ENCODE peak calls at places on chromosomes 1 and 21, in six cellular contexts. O, C, U, Q, B and P are unnamed samples.

GRCh38 chr1:3012511-3013291 is 8.6 kb upstream of the ACTRT2 start:
- DNase-seq in C (peak), O (peak), U (peak), Q (no peak), B (no peak), P (no peak)

GRCh38 chr1:231219422-231220401 is 21.3 kb upstream of the GNPAT start:
- DNase-seq in U (no peak), O (no peak), Q (no peak), B (no peak), C (no peak), P (no peak)

GRCh38 chr1:20321573-20321972 is 30.9 kb downstream of the VWA5B1 start:
- DNase-seq in U (no peak), B (peak), Q (peak), C (no peak), O (no peak), P (no peak)

GRCh38 chr1:211320980-211321379 is 5.7 kb upstream of the TRAF5 start:
- DNase-seq in U (no peak), B (peak), Q (no peak), C (no peak), O (no peak), P (no peak)

GRCh38 chr1:17875882-17876280 is 120.7 kb downstream of the ACTL8 start:
- DNase-seq in B (peak), C (no peak), O (no peak), Q (no peak), U (no peak), P (no peak)

GRCh38 chr1:35222322-35223108 is 29.6 kb upstream of the SFPQ start:
- DNase-seq in O (no peak), C (no peak), Q (peak), U (no peak), B (peak), P (peak)

GRCh38 chr1:170321113-170321512 is 175.4 kb downstream of the NTMT2 start:
- DNase-seq in O (no peak), Q (peak), C (no peak), U (no peak), B (no peak), P (no peak)

GRCh38 chr1:201310986-201311355 is 27.7 kb downstream of the PKP1 start:
- DNase-seq in Q (no peak), B (no peak), O (no peak), C (no peak), U (no peak), P (no peak)

GRCh38 chr1:109776206-109776835 is 12.6 kb upstream of the EPS8L3 start:
- DNase-seq in Q (no peak), C (no peak), O (no peak), B (no peak), U (no peak), P (no peak)

GRCh38 chr1:117093870-117094621 is 27.5 kb downstream of the TRIM45 start:
- DNase-seq in O (peak), U (peak), Q (peak), C (no peak), B (peak), P (no peak)

GRCh38 chr1:33274446-33274845 is 18.2 kb downstream of the ZNF362 start:
- DNase-seq in O (no peak), B (no peak), Q (no peak), U (no peak), C (no peak), P (no peak)

GRCh38 chr1:94698759-94699502 is 121.2 kb upstream of the SLC44A3 start:
- DNase-seq in C (no peak), U (no peak), Q (peak), O (no peak), B (peak), P (peak)

GRCh38 chr1:222794656-222795474 is 20.0 kb upstream of the DISP1 start:
- DNase-seq in C (no peak), O (no peak), Q (no peak), U (no peak), B (no peak), P (no peak)

GRCh38 chr1:246787781-246788513 is 63.7 kb downstream of the SCCPDH start:
- DNase-seq in O (no peak), Q (no peak), B (no peak), C (no peak), U (no peak), P (no peak)

GRCh38 chr1:162670928-162671663 is 38.8 kb downstream of the DDR2 start:
- DNase-seq in B (peak), O (no peak), Q (peak), C (no peak), U (no peak), P (no peak)

GRCh38 chr1:36303650-36304360 is 2.4 kb upstream of the SH3D21 start:
- DNase-seq in O (no peak), B (no peak), U (no peak), Q (no peak), C (no peak), P (no peak)

GRCh38 chr1:154478639-154479038 is 23.4 kb upstream of the TDRD10 start:
- DNase-seq in B (peak), O (no peak), Q (peak), C (no peak), U (no peak), P (no peak)
- TF ChIP-seq CTCF in B (no peak), O (no peak), Q (peak), C (no peak), U (no peak), P (no peak)

GRCh38 chr1:44036409-44037111 is 5.3 kb upstream of the SLC6A9 start:
- DNase-seq in B (peak), O (peak), Q (peak), C (peak), U (peak), P (no peak)
- TF ChIP-seq CTCF in B (peak), O (peak), Q (peak), C (peak), U (peak), P (peak)

GRCh38 chr1:81714636-81715035 is 86.1 kb upstream of the ADGRL2 start:
- DNase-seq in O (no peak), B (no peak), U (no peak), C (no peak), Q (no peak), P (no peak)

GRCh38 chr1:81708239-81708638 is 92.5 kb upstream of the ADGRL2 start:
- DNase-seq in U (no peak), Q (no peak), O (no peak), C (no peak), B (no peak), P (no peak)

GRCh38 chr1:81710858-81711257 is 89.9 kb upstream of the ADGRL2 start:
- DNase-seq in C (no peak), Q (no peak), O (no peak), B (no peak), U (no peak), P (no peak)

GRCh38 chr1:81717230-81717629 is 83.5 kb upstream of the ADGRL2 start:
- DNase-seq in O (no peak), B (peak), C (no peak), U (no peak), Q (no peak), P (no peak)

GRCh38 chr1:81712425-81712824 is 88.3 kb upstream of the ADGRL2 start:
- DNase-seq in O (no peak), C (no peak), B (no peak), U (no peak), Q (no peak), P (no peak)
- TF ChIP-seq CTCF in O (no peak), C (no peak), B (no peak), U (no peak), Q (no peak), P (no peak)

GRCh38 chr1:155912056-155912536 is 947 bp upstream of the RIT1 start:
- DNase-seq in C (no peak), U (no peak), B (no peak), O (no peak), Q (no peak), P (no peak)

GRCh38 chr1:155910621-155911121 is 478 bp downstream of the RIT1 start:
- DNase-seq in U (peak), Q (peak), C (no peak), O (no peak), B (peak), P (no peak)

GRCh38 chr1:155913969-155914757 is 3.0 kb upstream of the RIT1 start:
- DNase-seq in B (peak), Q (no peak), O (no peak), C (no peak), U (no peak), P (no peak)

GRCh38 chr1:155909894-155910293 is 1.3 kb downstream of the RIT1 start:
- DNase-seq in B (peak), C (no peak), Q (peak), O (no peak), U (no peak), P (no peak)

GRCh38 chr1:155911156-155912055 is at the start of gene RIT1:
- DNase-seq in U (peak), O (peak), C (peak), Q (peak), B (peak), P (no peak)
- TF ChIP-seq CTCF in U (no peak), O (no peak), C (peak), Q (no peak), B (no peak), P (no peak)

DNA sequence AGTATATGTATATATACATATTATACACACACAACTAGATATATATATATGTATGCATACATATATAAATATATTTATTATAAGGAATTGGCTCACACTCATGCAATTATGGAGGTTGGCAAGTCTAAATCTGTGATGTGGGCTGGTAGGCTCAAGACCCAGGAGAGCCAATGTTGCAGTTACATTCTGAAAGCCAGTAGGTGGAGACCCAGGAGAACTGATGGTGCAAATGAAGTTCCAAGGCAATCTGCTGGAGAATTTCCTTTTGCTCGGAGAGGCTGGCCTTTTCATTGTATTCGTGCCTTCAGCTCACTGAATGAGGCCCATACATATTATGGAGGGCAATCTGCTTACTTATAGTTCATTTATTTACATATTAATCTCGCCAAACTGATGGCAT is 9.4 kb downstream of the IVL start:
- DNase-seq in Q (no peak), C (no peak), U (peak), B (peak), O (no peak), P (no peak)
- TF ChIP-seq CTCF in Q (no peak), C (peak), U (no peak), B (peak), O (no peak), P (no peak)

DNA sequence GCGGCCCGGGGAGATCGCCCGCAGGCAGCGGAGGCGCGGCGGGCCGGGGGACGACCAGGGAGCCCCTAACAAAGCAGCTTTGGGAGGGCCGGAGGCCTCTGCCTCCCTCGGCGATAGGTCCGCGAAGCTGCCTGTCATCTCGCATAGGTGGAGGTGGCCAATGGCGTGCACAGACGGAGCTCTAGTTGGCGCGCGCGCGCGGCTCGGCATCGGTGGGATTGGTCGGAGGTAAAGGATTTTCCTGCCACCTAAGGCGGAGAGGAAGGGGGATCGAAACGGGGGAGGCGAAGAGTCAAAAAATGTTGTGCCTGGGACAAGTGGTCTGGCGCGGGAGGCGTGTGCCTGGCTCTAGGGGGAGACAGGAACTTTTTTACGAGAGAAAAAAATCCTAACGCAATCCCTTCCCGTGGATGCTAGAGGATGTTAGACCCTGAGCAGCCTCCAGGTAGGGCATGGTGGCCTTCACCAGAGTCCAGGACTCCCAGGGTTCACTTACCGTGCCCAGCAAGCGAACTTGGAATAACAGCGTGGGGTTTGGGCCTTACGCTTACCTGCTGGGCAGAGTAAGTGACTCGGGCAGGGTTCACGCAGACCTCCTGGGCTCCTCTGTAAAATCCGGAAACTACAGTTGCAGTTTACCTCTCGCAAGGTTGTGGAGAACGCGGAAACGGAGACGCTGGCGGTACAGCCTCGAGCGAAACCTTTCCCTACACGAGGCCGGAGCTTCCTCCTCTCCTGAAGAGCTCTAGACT is 99.9 kb upstream of the SOD1 start:
- DNase-seq in U (peak), C (peak), B (peak), Q (peak), O (peak), P (peak)
- TF ChIP-seq CTCF in U (no peak), C (no peak), B (no peak), Q (no peak), O (no peak), P (no peak)

GRCh38 chr1:197197430-197197997 is 51.0 kb upstream of the ASPM start:
- DNase-seq in B (no peak), Q (no peak), U (no peak), C (no peak), O (no peak), P (no peak)

GRCh38 chr1:197198911-197199310 is 52.4 kb upstream of the ASPM start:
- DNase-seq in B (no peak), U (no peak), O (no peak), Q (no peak), C (no peak), P (no peak)

GRCh38 chr1:197200468-197200899 is 54.0 kb upstream of the ASPM start:
- DNase-seq in Q (peak), O (peak), C (no peak), U (no peak), B (peak), P (no peak)

GRCh38 chr1:197199923-197200467 is 53.5 kb upstream of the ASPM start:
- DNase-seq in Q (no peak), B (peak), U (no peak), O (no peak), C (no peak), P (no peak)

GRCh38 chr1:197198333-197198732 is 51.9 kb upstream of the ASPM start:
- DNase-seq in C (no peak), U (no peak), B (no peak), O (no peak), Q (no peak), P (no peak)
- TF ChIP-seq CTCF in C (no peak), U (no peak), B (no peak), O (no peak), Q (no peak), P (no peak)